ENCODE peak calls at places on chromosome 16, in seven cellular contexts. One of them, this sample, is unnamed.

GRCh38 chr16:65122974-65123845 is 1.3 kb upstream of the CDH11 start:
- DNase-seq in fibroblast of lung: peak
- DNase-seq in Peyer's patch: peak
- DNase-seq in cardiac muscle cell: peak
- DNase-seq in effector memory CD4-positive, alpha-beta T cell: no peak
- DNase-seq in upper lobe of right lung: peak
- DNase-seq in naive thymus-derived CD4-positive, alpha-beta T cell: no peak
- DNase-seq in this sample: no peak

GRCh38 chr16:15539197-15539596 is 103.8 kb downstream of the MARF1 start:
- DNase-seq in fibroblast of lung: no peak
- DNase-seq in Peyer's patch: no peak
- DNase-seq in cardiac muscle cell: peak
- DNase-seq in effector memory CD4-positive, alpha-beta T cell: no peak
- DNase-seq in upper lobe of right lung: no peak
- DNase-seq in naive thymus-derived CD4-positive, alpha-beta T cell: no peak
- DNase-seq in this sample: no peak

GRCh38 chr16:81639931-81640680 is 139.0 kb upstream of the PLCG2 start:
- DNase-seq in fibroblast of lung: no peak
- DNase-seq in Peyer's patch: no peak
- DNase-seq in cardiac muscle cell: no peak
- DNase-seq in effector memory CD4-positive, alpha-beta T cell: no peak
- DNase-seq in upper lobe of right lung: no peak
- DNase-seq in naive thymus-derived CD4-positive, alpha-beta T cell: no peak
- DNase-seq in this sample: no peak

GRCh38 chr16:66421891-66422290 is 5.2 kb upstream of the BEAN1 start:
- DNase-seq in fibroblast of lung: no peak
- DNase-seq in Peyer's patch: peak
- DNase-seq in cardiac muscle cell: no peak
- DNase-seq in effector memory CD4-positive, alpha-beta T cell: no peak
- DNase-seq in upper lobe of right lung: no peak
- DNase-seq in naive thymus-derived CD4-positive, alpha-beta T cell: no peak
- DNase-seq in this sample: no peak

GRCh38 chr16:16780588-16780987 is 401.6 kb downstream of the NPIPA7 start:
- DNase-seq in fibroblast of lung: no peak
- DNase-seq in Peyer's patch: no peak
- DNase-seq in cardiac muscle cell: no peak
- DNase-seq in effector memory CD4-positive, alpha-beta T cell: no peak
- DNase-seq in upper lobe of right lung: no peak
- DNase-seq in naive thymus-derived CD4-positive, alpha-beta T cell: no peak
- DNase-seq in this sample: no peak

GRCh38 chr16:396605-397004 is 394 bp upstream of the NME4 start:
- DNase-seq in fibroblast of lung: peak
- DNase-seq in Peyer's patch: no peak
- DNase-seq in cardiac muscle cell: peak
- DNase-seq in effector memory CD4-positive, alpha-beta T cell: no peak
- DNase-seq in upper lobe of right lung: no peak
- DNase-seq in naive thymus-derived CD4-positive, alpha-beta T cell: no peak
- DNase-seq in this sample: no peak

GRCh38 chr16:16797239-16797638 is 418.3 kb downstream of the NPIPA7 start:
- DNase-seq in fibroblast of lung: no peak
- DNase-seq in Peyer's patch: no peak
- DNase-seq in cardiac muscle cell: peak
- DNase-seq in effector memory CD4-positive, alpha-beta T cell: no peak
- DNase-seq in upper lobe of right lung: no peak
- DNase-seq in naive thymus-derived CD4-positive, alpha-beta T cell: no peak
- DNase-seq in this sample: no peak

GRCh38 chr16:17024514-17024913 is 446.2 kb downstream of the XYLT1 start:
- DNase-seq in fibroblast of lung: no peak
- DNase-seq in Peyer's patch: no peak
- DNase-seq in cardiac muscle cell: no peak
- DNase-seq in effector memory CD4-positive, alpha-beta T cell: no peak
- DNase-seq in upper lobe of right lung: no peak
- DNase-seq in naive thymus-derived CD4-positive, alpha-beta T cell: no peak
- DNase-seq in this sample: no peak

GRCh38 chr16:89924925-89925307 is 1.8 kb downstream of the TUBB3 start:
- DNase-seq in fibroblast of lung: no peak
- DNase-seq in Peyer's patch: no peak
- DNase-seq in cardiac muscle cell: no peak
- DNase-seq in effector memory CD4-positive, alpha-beta T cell: no peak
- DNase-seq in upper lobe of right lung: no peak
- DNase-seq in naive thymus-derived CD4-positive, alpha-beta T cell: no peak
- DNase-seq in this sample: no peak
- H3K27ac ChIP-seq in fibroblast of lung: peak
- H3K27ac ChIP-seq in Peyer's patch: no peak
- H3K27ac ChIP-seq in cardiac muscle cell: no peak
- H3K27ac ChIP-seq in effector memory CD4-positive, alpha-beta T cell: no peak
- H3K27ac ChIP-seq in upper lobe of right lung: no peak
- H3K27ac ChIP-seq in naive thymus-derived CD4-positive, alpha-beta T cell: no peak
- H3K27ac ChIP-seq in this sample: no peak

DNA sequence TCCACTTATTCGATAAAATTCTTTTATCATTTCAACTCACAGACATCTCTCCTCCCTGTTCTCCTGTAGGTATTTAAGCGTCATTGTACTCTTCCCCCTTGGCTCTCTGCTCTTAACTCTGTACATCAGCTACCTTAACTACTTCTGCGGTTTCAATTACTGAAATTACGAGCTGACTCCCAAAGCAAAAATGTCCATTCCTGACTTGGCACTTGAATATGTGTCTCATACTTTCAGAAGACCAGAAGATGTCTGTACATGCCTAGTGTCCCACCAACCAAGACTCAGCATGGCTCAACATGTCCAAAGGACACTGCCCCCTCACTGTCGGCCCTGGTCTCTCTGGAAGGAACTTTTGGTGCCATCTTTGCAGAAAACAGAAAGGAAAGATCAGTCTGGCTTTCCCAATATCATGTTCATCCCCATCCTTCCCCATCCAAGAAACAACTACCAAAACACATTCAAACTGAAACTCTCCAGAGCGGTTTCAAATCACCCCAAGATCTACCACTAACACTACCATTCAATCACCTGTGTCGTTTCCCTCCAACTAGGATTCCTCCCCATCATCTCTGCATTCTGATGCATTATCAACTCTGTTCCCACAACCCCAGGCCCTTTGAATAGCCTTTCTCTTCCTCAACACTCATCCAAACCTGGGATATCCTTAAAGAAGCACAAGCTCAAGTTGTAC is 74.9 kb downstream of the ZFHX3 start:
- DNase-seq in fibroblast of lung: no peak
- DNase-seq in Peyer's patch: no peak
- DNase-seq in cardiac muscle cell: no peak
- DNase-seq in effector memory CD4-positive, alpha-beta T cell: no peak
- DNase-seq in upper lobe of right lung: no peak
- DNase-seq in naive thymus-derived CD4-positive, alpha-beta T cell: no peak
- DNase-seq in this sample: no peak
- H3K27ac ChIP-seq in fibroblast of lung: no peak
- H3K27ac ChIP-seq in Peyer's patch: no peak
- H3K27ac ChIP-seq in cardiac muscle cell: no peak
- H3K27ac ChIP-seq in effector memory CD4-positive, alpha-beta T cell: no peak
- H3K27ac ChIP-seq in upper lobe of right lung: no peak
- H3K27ac ChIP-seq in naive thymus-derived CD4-positive, alpha-beta T cell: no peak
- H3K27ac ChIP-seq in this sample: no peak

GRCh38 chr16:86818701-86819522 is 240.6 kb downstream of the FOXL1 start:
- DNase-seq in fibroblast of lung: no peak
- DNase-seq in Peyer's patch: no peak
- DNase-seq in cardiac muscle cell: no peak
- DNase-seq in effector memory CD4-positive, alpha-beta T cell: no peak
- DNase-seq in upper lobe of right lung: no peak
- DNase-seq in naive thymus-derived CD4-positive, alpha-beta T cell: no peak
- DNase-seq in this sample: no peak
- H3K27ac ChIP-seq in fibroblast of lung: no peak
- H3K27ac ChIP-seq in Peyer's patch: no peak
- H3K27ac ChIP-seq in cardiac muscle cell: no peak
- H3K27ac ChIP-seq in effector memory CD4-positive, alpha-beta T cell: no peak
- H3K27ac ChIP-seq in upper lobe of right lung: no peak
- H3K27ac ChIP-seq in naive thymus-derived CD4-positive, alpha-beta T cell: no peak
- H3K27ac ChIP-seq in this sample: no peak

DNA sequence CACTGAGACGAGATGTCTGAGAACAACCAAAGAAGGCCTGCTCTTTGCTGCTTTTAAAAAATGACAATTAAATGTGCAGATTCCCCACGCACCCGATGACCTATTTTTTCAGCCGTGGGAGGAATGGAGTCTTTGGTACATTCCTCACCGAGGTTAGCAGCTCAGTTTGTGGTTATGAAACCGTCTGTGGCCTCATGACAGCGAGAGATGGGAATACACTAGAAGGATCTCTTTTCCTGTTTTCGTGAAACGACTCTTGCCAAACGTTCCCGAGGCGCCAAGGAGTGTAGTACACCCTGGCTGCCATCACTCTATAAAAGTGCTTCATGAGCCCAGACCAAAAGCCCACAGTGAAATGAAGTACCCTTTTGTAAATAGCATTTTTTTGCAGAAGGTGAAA is 87.8 kb downstream of the CRISPLD2 start:
- DNase-seq in fibroblast of lung: peak
- DNase-seq in Peyer's patch: no peak
- DNase-seq in cardiac muscle cell: no peak
- DNase-seq in effector memory CD4-positive, alpha-beta T cell: no peak
- DNase-seq in upper lobe of right lung: no peak
- DNase-seq in naive thymus-derived CD4-positive, alpha-beta T cell: no peak
- DNase-seq in this sample: no peak
- H3K27ac ChIP-seq in fibroblast of lung: no peak
- H3K27ac ChIP-seq in Peyer's patch: no peak
- H3K27ac ChIP-seq in cardiac muscle cell: no peak
- H3K27ac ChIP-seq in effector memory CD4-positive, alpha-beta T cell: no peak
- H3K27ac ChIP-seq in upper lobe of right lung: no peak
- H3K27ac ChIP-seq in naive thymus-derived CD4-positive, alpha-beta T cell: no peak
- H3K27ac ChIP-seq in this sample: no peak

GRCh38 chr16:68985855-68986254 is 119.6 kb upstream of the HAS3 start:
- DNase-seq in fibroblast of lung: peak
- DNase-seq in Peyer's patch: no peak
- DNase-seq in cardiac muscle cell: no peak
- DNase-seq in effector memory CD4-positive, alpha-beta T cell: no peak
- DNase-seq in upper lobe of right lung: no peak
- DNase-seq in naive thymus-derived CD4-positive, alpha-beta T cell: no peak
- DNase-seq in this sample: no peak
- H3K27ac ChIP-seq in fibroblast of lung: no peak
- H3K27ac ChIP-seq in Peyer's patch: no peak
- H3K27ac ChIP-seq in cardiac muscle cell: peak
- H3K27ac ChIP-seq in effector memory CD4-positive, alpha-beta T cell: no peak
- H3K27ac ChIP-seq in upper lobe of right lung: no peak
- H3K27ac ChIP-seq in naive thymus-derived CD4-positive, alpha-beta T cell: no peak
- H3K27ac ChIP-seq in this sample: peak

GRCh38 chr16:28191364-28191985 is 20.3 kb downstream of the XPO6 start:
- DNase-seq in fibroblast of lung: no peak
- DNase-seq in Peyer's patch: no peak
- DNase-seq in cardiac muscle cell: no peak
- DNase-seq in effector memory CD4-positive, alpha-beta T cell: no peak
- DNase-seq in upper lobe of right lung: no peak
- DNase-seq in naive thymus-derived CD4-positive, alpha-beta T cell: no peak
- DNase-seq in this sample: no peak

GRCh38 chr16:28192811-28193529 is 18.8 kb downstream of the XPO6 start:
- DNase-seq in fibroblast of lung: no peak
- DNase-seq in Peyer's patch: peak
- DNase-seq in cardiac muscle cell: no peak
- DNase-seq in effector memory CD4-positive, alpha-beta T cell: peak
- DNase-seq in upper lobe of right lung: peak
- DNase-seq in naive thymus-derived CD4-positive, alpha-beta T cell: peak
- DNase-seq in this sample: peak

GRCh38 chr16:28196331-28196987 is 15.3 kb downstream of the XPO6 start:
- DNase-seq in fibroblast of lung: peak
- DNase-seq in Peyer's patch: no peak
- DNase-seq in cardiac muscle cell: no peak
- DNase-seq in effector memory CD4-positive, alpha-beta T cell: no peak
- DNase-seq in upper lobe of right lung: no peak
- DNase-seq in naive thymus-derived CD4-positive, alpha-beta T cell: no peak
- DNase-seq in this sample: no peak

GRCh38 chr16:28195859-28196258 is 15.9 kb downstream of the XPO6 start:
- DNase-seq in fibroblast of lung: no peak
- DNase-seq in Peyer's patch: no peak
- DNase-seq in cardiac muscle cell: no peak
- DNase-seq in effector memory CD4-positive, alpha-beta T cell: no peak
- DNase-seq in upper lobe of right lung: no peak
- DNase-seq in naive thymus-derived CD4-positive, alpha-beta T cell: no peak
- DNase-seq in this sample: no peak

DNA sequence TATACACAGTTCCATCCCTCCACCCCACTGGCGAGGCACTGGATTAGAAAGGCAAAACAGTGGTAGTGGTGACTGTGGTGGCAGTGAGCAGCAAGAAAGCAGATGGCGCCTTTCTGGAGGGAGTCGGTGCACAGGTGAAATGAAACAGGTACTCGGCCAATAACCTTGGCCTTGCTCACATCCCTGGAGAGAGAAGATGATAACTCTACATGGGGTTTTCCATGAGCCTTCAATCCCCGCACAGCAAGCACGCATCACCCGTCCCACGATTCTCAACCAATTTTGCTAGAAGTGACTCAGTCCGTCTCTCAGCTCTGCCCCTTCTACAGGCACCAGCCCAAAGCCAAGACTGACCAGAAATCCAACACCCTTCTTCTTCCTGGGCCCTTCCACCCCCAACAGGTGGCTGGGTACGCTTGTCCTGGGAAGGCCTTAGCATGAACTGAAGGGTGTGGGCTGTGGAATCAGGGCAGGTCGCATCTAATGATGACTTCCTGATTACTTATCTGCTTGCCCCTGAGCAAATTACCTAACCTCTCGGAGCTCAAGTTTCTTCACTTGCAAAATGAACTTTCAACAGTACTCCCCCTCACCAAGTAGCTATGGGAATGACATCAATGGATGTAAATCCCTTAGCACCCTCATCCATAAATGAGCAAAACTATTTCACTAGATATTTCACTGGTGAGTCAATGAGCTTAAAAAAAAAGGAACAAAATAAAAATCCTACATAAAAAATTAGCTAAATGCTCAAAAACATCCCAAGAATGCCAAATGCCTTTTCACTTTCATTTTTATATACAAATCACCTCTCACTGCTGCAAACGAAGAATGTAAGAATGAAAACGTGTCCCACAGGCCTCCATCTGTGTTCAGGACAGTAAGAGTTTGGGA is 18.0 kb downstream of the XPO6 start:
- DNase-seq in fibroblast of lung: peak
- DNase-seq in Peyer's patch: peak
- DNase-seq in cardiac muscle cell: no peak
- DNase-seq in effector memory CD4-positive, alpha-beta T cell: peak
- DNase-seq in upper lobe of right lung: no peak
- DNase-seq in naive thymus-derived CD4-positive, alpha-beta T cell: no peak
- DNase-seq in this sample: peak
- H3K27ac ChIP-seq in fibroblast of lung: peak
- H3K27ac ChIP-seq in Peyer's patch: peak
- H3K27ac ChIP-seq in cardiac muscle cell: no peak
- H3K27ac ChIP-seq in effector memory CD4-positive, alpha-beta T cell: peak
- H3K27ac ChIP-seq in upper lobe of right lung: peak
- H3K27ac ChIP-seq in naive thymus-derived CD4-positive, alpha-beta T cell: peak
- H3K27ac ChIP-seq in this sample: peak

GRCh38 chr16:74659041-74659440 is 7.6 kb downstream of the RFWD3 start:
- DNase-seq in fibroblast of lung: no peak
- DNase-seq in Peyer's patch: no peak
- DNase-seq in cardiac muscle cell: no peak
- DNase-seq in effector memory CD4-positive, alpha-beta T cell: no peak
- DNase-seq in upper lobe of right lung: no peak
- DNase-seq in naive thymus-derived CD4-positive, alpha-beta T cell: no peak
- DNase-seq in this sample: no peak
- H3K27ac ChIP-seq in fibroblast of lung: no peak
- H3K27ac ChIP-seq in Peyer's patch: no peak
- H3K27ac ChIP-seq in cardiac muscle cell: no peak
- H3K27ac ChIP-seq in effector memory CD4-positive, alpha-beta T cell: no peak
- H3K27ac ChIP-seq in upper lobe of right lung: no peak
- H3K27ac ChIP-seq in naive thymus-derived CD4-positive, alpha-beta T cell: no peak
- H3K27ac ChIP-seq in this sample: no peak

This sample was measured in CD8-positive, alpha-beta memory T cell.